ENCODE peak calls at places on chromosomes 16 and 17, in seven cellular contexts. E, B, S, R, D, V and K are unnamed samples.

GRCh38 chr16:1183235-1183907 is 30.5 kb downstream of the CACNA1H start:
- DNase-seq in E (no peak), B (no peak), S (no peak), R (no peak), D (no peak), V (no peak), K (peak; percentile 43)

GRCh38 chr17:48722201-48722907 is at the start of gene PRAC1:
- DNase-seq in E (no peak), B (peak; percentile 84), S (no peak), R (no peak), D (no peak), V (no peak), K (no peak)

GRCh38 chr17:43183921-43184320 is 12.9 kb downstream of the NBR1 start:
- DNase-seq in E (no peak), B (no peak), S (no peak), R (no peak), D (no peak), V (no peak), K (no peak)

GRCh38 chr16:53948734-53949430 is 244.9 kb downstream of the FTO start:
- DNase-seq in E (no peak), B (no peak), S (no peak), R (no peak), D (no peak), V (no peak), K (no peak)

GRCh38 chr16:85626191-85626951 is 13.2 kb downstream of the GSE1 start:
- DNase-seq in E (no peak), B (no peak), S (peak; percentile 88), R (no peak), D (no peak), V (no peak), K (no peak)

GRCh38 chr17:10987786-10988185 is 149.9 kb upstream of the PIRT start:
- DNase-seq in E (no peak), B (no peak), S (no peak), R (no peak), D (no peak), V (no peak), K (no peak)

GRCh38 chr16:24568392-24568791 is 29.0 kb downstream of the RBBP6 start:
- DNase-seq in E (no peak), B (no peak), S (no peak), R (no peak), D (no peak), V (no peak), K (no peak)

GRCh38 chr16:68065716-68066305 is 19.4 kb upstream of the NFATC3 start:
- DNase-seq in E (no peak), B (no peak), S (no peak), R (no peak), D (no peak), V (no peak), K (no peak)

GRCh38 chr16:2244301-2244700 is 7.1 kb downstream of the ECI1 start:
- DNase-seq in E (no peak), B (no peak), S (no peak), R (no peak), D (no peak), V (no peak), K (no peak)

GRCh38 chr17:9121186-9121820 is 100.0 kb downstream of the NTN1 start:
- DNase-seq in E (no peak), B (no peak), S (no peak), R (no peak), D (no peak), V (no peak), K (no peak)

GRCh38 chr16:86805210-86805609 is 226.9 kb downstream of the FOXL1 start:
- DNase-seq in E (no peak), B (no peak), S (no peak), R (no peak), D (no peak), V (no peak), K (no peak)